ENCODE peak calls at places on chromosomes 13 and 19, in five cellular contexts. Z is fibroblast of lung, Y is HCT116, O is uterus, F is GM12865. J is an unnamed sample.

GRCh38 chr19:35346193-35347052 is 1.3 kb upstream of the FFAR1 start:
- DNase-seq in Z (no peak), Y (no peak), O (no peak), F (peak; percentile 93), J (no peak)

GRCh38 chr13:64293923-64294322 is 2878.3 kb upstream of the PCDH20 start:
- DNase-seq in F (no peak), O (no peak), Z (peak; percentile 41), Y (no peak), J (no peak)

GRCh38 chr19:31570718-31571117 is 221.5 kb upstream of the TSHZ3 start:
- DNase-seq in Y (no peak), Z (peak; percentile 23), F (no peak), O (no peak), J (no peak)

GRCh38 chr13:25775986-25776385 is 275.8 kb downstream of the SHISA2 start:
- DNase-seq in Y (no peak), Z (no peak), F (no peak), O (no peak), J (no peak)

GRCh38 chr13:40313269-40314200 is 352.9 kb downstream of the FOXO1 start:
- DNase-seq in O (no peak), Z (no peak), Y (no peak), F (no peak), J (no peak)

GRCh38 chr19:11458236-11458900 is 22.5 kb downstream of the ELAVL3 start:
- DNase-seq in F (no peak), Z (no peak), O (no peak), Y (no peak), J (no peak)

GRCh38 chr19:15332311-15332996 is at the start of gene BRD4:
- DNase-seq in Z (peak; percentile 41), O (peak; percentile 78), Y (no peak), F (peak; percentile 81), J (no peak)

GRCh38 chr13:30142502-30143211 is 164.7 kb downstream of the KATNAL1 start:
- DNase-seq in Y (peak; percentile 21), F (peak; percentile 59), Z (peak; percentile 94), O (peak; percentile 57), J (peak; percentile 99)

GRCh38 chr19:6723108-6723618 is 2.7 kb upstream of the C3 start:
- DNase-seq in F (no peak), O (peak; percentile 82), Z (peak; percentile 22), Y (no peak), J (no peak)

GRCh38 chr13:46350003-46350402 is 37.0 kb downstream of the RUBCNL start:
- DNase-seq in F (no peak), Z (no peak), Y (no peak), O (no peak), J (no peak)

GRCh38 chr19:18290250-18291018 is 9.0 kb upstream of the JUND start:
- DNase-seq in F (peak; percentile 77), O (no peak), Z (no peak), Y (no peak), J (no peak)

GRCh38 chr19:45469835-45470146 is 2.0 kb downstream of the FOSB start:
- DNase-seq in Z (no peak), Y (no peak), F (peak; percentile 90), O (no peak), J (no peak)

GRCh38 chr19:3179739-3180293 is 1.2 kb downstream of the S1PR4 start:
- DNase-seq in F (peak; percentile 59), Y (no peak), Z (no peak), O (no peak), J (no peak)

GRCh38 chr19:46639356-46640061 is 3.5 kb upstream of the GNG8 start:
- DNase-seq in F (peak; percentile 41), Z (peak; percentile 65), Y (no peak), O (peak; percentile 89), J (peak; percentile 71)

GRCh38 chr19:10226376-10227214 is 4.5 kb downstream of the S1PR2 start:
- DNase-seq in F (no peak), Y (no peak), Z (peak; percentile 100), O (peak; percentile 95), J (peak; percentile 93)

GRCh38 chr19:10228925-10229324 is 2.2 kb downstream of the S1PR2 start:
- DNase-seq in Y (no peak), F (peak; percentile 73), O (no peak), Z (peak; percentile 80), J (no peak)

GRCh38 chr19:10227215-10227971 is 3.7 kb downstream of the S1PR2 start:
- DNase-seq in F (no peak), O (peak; percentile 64), Y (no peak), Z (peak; percentile 71), J (no peak)

GRCh38 chr19:10230155-10230903 is 802 bp downstream of the S1PR2 start:
- DNase-seq in O (peak; percentile 80), F (peak; percentile 52), Z (peak; percentile 66), Y (no peak), J (no peak)

DNA sequence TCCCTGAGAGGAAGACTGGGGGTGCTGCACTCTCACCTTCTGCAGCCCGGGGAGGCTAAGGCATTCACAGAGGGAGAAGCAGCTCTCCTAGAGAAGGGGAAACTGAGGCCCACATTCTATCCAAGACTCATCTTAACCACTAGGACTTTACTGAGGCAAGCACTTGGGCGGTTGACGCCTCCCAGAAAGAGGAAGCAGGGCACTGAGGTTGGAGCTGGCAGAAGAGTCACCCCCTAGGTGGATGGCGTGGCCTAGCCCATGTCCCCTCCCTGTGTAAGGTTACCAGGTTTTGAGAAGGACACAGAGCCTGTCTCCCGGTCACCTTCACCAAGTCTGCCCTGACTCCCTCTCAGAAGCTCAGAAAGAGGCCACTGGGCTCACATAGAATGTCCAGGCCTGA is 2.7 kb downstream of the S1PR2 start:
- DNase-seq in O (no peak), Y (no peak), F (no peak), Z (no peak), J (no peak)
- H3K4me3 ChIP-seq in O (no peak overlapping the region), Y (no peak overlapping the region), F (no peak overlapping the region), Z (peak overlapping the region; percentile 62), J (no peak overlapping the region)

GRCh38 chr13:98394820-98395510 is 181.9 kb downstream of the STK24 start:
- DNase-seq in O (no peak), F (no peak), Z (no peak), Y (no peak), J (no peak)

GRCh38 chr13:98399756-98400155 is 177.2 kb downstream of the STK24 start:
- DNase-seq in Z (no peak), F (no peak), Y (no peak), O (no peak), J (peak; percentile 47)

GRCh38 chr13:98397861-98398260 is 179.0 kb downstream of the STK24 start:
- DNase-seq in Z (no peak), O (no peak), F (no peak), Y (no peak), J (no peak)

GRCh38 chr13:98396071-98396710 is 180.7 kb downstream of the STK24 start:
- DNase-seq in O (no peak), Y (no peak), Z (no peak), F (no peak), J (no peak)

DNA sequence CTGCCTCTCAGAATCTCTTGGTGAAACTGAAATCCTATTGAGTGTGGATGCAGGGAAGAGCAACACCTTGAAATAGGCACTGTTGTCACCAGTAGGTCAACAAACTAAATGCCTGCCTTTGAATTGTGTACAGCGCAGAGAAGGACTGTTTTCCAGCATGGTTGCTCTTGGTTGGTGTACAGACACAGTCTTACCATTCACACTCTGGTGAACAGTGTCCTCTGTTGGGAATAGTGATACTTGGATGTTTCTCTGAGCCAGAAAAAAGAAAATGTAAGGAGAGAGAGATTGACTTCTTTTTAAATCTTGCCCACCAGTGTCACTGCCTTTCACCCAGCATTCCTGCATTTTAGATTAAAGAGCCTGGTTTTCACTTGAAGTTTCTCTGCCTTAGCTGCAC is 179.7 kb downstream of the STK24 start:
- DNase-seq in Y (no peak), Z (peak; percentile 66), F (no peak), O (no peak), J (no peak)
- TF ChIP-seq CTCF in Y (peak; percentile 10), Z (peak; percentile 54), F (no peak), O (peak; percentile 15), J (no peak)

DNA sequence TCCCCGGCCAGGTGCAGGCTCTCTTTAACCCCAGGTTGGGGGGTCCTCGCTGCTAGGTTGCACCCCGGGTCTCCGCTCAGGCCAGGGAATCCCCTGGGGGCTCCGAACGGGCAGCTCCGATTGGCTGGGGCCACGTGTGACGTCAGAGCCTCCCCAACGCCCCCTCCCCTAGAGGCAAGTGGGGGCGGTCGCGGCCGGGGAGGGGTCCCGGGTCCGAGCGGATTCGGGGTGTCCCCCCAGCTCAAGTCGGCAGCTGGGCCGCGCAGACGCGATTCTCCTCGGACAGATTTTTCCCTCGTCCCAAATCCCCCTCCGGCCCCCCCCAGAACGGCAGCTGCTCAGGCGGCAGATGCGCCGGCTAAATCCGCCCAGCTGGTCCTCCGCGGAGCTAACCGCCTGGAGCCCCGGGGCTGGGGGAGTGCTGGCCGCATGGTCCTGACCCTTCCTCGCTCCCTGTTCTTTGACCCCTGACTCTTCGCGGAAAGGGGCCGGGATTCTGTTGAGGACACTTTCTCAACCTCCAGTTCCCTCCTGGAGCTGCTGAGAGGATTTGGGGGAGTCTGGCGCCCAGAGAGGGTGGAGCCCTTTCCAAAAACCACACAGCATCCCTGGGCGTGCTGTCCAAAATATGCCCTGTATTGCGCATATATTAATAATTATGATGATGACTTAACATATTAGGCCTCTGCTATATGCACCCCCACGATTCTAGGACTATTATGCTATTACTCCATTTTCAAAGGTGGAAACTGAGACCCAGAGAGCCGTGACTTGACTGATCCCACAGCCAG is 25.4 kb upstream of the SEMA6B start:
- DNase-seq in F (no peak), Z (no peak), Y (no peak), O (no peak), J (no peak)
- H3K4me3 ChIP-seq in F (no peak overlapping the region), Z (no peak overlapping the region), Y (peak overlapping the region; percentile 63), O (peak overlapping the region; percentile 1), J (peak overlapping the region; percentile 44)

DNA sequence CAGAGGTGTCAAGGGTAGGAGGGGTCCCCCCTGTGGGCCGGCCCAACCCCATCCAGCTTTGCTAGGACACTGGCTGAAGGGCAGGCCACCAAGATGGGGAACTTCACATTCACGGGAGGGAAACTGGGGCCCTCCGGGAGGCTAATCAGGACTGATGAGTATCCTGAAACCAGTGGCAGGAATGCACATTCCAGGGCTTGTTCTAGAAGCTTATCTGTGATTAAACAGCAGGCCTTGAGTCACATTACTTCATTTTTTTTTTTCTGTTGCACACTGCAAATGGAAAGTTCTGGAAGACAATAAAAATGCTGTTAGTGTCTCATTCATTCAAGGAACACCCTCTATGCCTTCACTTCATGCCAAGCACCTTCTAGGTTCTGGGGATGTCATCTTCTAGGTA is 15.5 kb upstream of the SIGLEC11 start:
- DNase-seq in O (no peak), F (no peak), Y (no peak), Z (no peak), J (no peak)
- TF ChIP-seq CTCF in O (no peak), F (no peak), Y (no peak), Z (no peak), J (no peak)

GRCh38 chr19:17077447-17078028 is 2.0 kb downstream of the MYO9B start:
- DNase-seq in O (no peak), Y (no peak), Z (no peak), F (no peak), J (no peak)
- H3K4me3 ChIP-seq in O (no peak overlapping the region), Y (no peak overlapping the region), Z (peak overlapping the region; percentile 80), F (peak overlapping the region; percentile 92), J (peak overlapping the region; percentile 69)

GRCh38 chr13:42875448-42876269 is 94.3 kb downstream of the FAM216B start:
- DNase-seq in F (peak; percentile 26), Y (no peak), Z (peak; percentile 69), O (no peak), J (no peak)
- TF ChIP-seq CTCF in F (no peak), Y (no peak), Z (peak; percentile 36), O (no peak), J (no peak)

GRCh38 chr13:61664821-61665705 is 249.4 kb upstream of the PCDH20 start:
- DNase-seq in O (no peak), Y (peak; percentile 10), F (no peak), Z (no peak), J (no peak)

GRCh38 chr13:61670384-61671161 is 254.9 kb upstream of the PCDH20 start:
- DNase-seq in F (no peak), Z (no peak), Y (no peak), O (no peak), J (no peak)
- H3K4me3 ChIP-seq in F (no peak overlapping the region), Z (no peak overlapping the region), Y (no peak overlapping the region), O (no peak overlapping the region), J (no peak overlapping the region)